ENCODE peak calls at places on chromosomes 12 and 14, in seven cellular contexts. One of them, this sample, is unnamed.

GRCh38 chr12:118727967-118728366 is 253.4 kb upstream of the SRRM4 start:
- DNase-seq in endothelial cell: no peak
- DNase-seq in activated T-cell treated with anti-CD3 and anti-CD28 coated beads for 1 hour: no peak
- DNase-seq in CMK: no peak
- DNase-seq in COR-L47: no peak
- DNase-seq in activated naive CD4-positive, alpha-beta T cell treated with anti-CD3 and anti-CD28 coated beads, Interleukin-2, amount 50 U/mL, for 16 hours: no peak
- DNase-seq in SHP77: no peak
- DNase-seq in this sample: no peak

GRCh38 chr14:61003571-61003970 is 22.5 kb downstream of the SLC38A6 start:
- DNase-seq in activated naive CD4-positive, alpha-beta T cell treated with anti-CD3 and anti-CD28 coated beads, Interleukin-2, amount 50 U/mL, for 16 hours: no peak
- DNase-seq in activated T-cell treated with anti-CD3 and anti-CD28 coated beads for 1 hour: no peak
- DNase-seq in endothelial cell: no peak
- DNase-seq in COR-L47: no peak
- DNase-seq in SHP77: no peak
- DNase-seq in CMK: no peak
- DNase-seq in this sample: no peak

GRCh38 chr12:3964404-3964803 is 91.2 kb upstream of the PARP11 start:
- DNase-seq in activated T-cell treated with anti-CD3 and anti-CD28 coated beads for 1 hour: no peak
- DNase-seq in activated naive CD4-positive, alpha-beta T cell treated with anti-CD3 and anti-CD28 coated beads, Interleukin-2, amount 50 U/mL, for 16 hours: no peak
- DNase-seq in CMK: no peak
- DNase-seq in endothelial cell: peak; percentile 45
- DNase-seq in COR-L47: no peak
- DNase-seq in SHP77: no peak
- DNase-seq in this sample: no peak

GRCh38 chr12:104921340-104921739 is 36.8 kb downstream of the SLC41A2 start:
- DNase-seq in SHP77: no peak
- DNase-seq in CMK: no peak
- DNase-seq in COR-L47: no peak
- DNase-seq in endothelial cell: no peak
- DNase-seq in activated T-cell treated with anti-CD3 and anti-CD28 coated beads for 1 hour: no peak
- DNase-seq in activated naive CD4-positive, alpha-beta T cell treated with anti-CD3 and anti-CD28 coated beads, Interleukin-2, amount 50 U/mL, for 16 hours: no peak
- DNase-seq in this sample: no peak

GRCh38 chr14:29216316-29216715 is 449.7 kb downstream of the FOXG1 start:
- DNase-seq in endothelial cell: no peak
- DNase-seq in activated naive CD4-positive, alpha-beta T cell treated with anti-CD3 and anti-CD28 coated beads, Interleukin-2, amount 50 U/mL, for 16 hours: no peak
- DNase-seq in SHP77: peak; percentile 97
- DNase-seq in COR-L47: peak; percentile 99
- DNase-seq in CMK: no peak
- DNase-seq in activated T-cell treated with anti-CD3 and anti-CD28 coated beads for 1 hour: no peak
- DNase-seq in this sample: no peak

GRCh38 chr14:99252940-99253868 is 18.8 kb downstream of the BCL11B start:
- DNase-seq in activated naive CD4-positive, alpha-beta T cell treated with anti-CD3 and anti-CD28 coated beads, Interleukin-2, amount 50 U/mL, for 16 hours: peak; percentile 53
- DNase-seq in COR-L47: no peak
- DNase-seq in endothelial cell: no peak
- DNase-seq in CMK: no peak
- DNase-seq in activated T-cell treated with anti-CD3 and anti-CD28 coated beads for 1 hour: no peak
- DNase-seq in SHP77: peak; percentile 60
- DNase-seq in this sample: no peak

GRCh38 chr12:95277139-95277538 is 59.5 kb downstream of the VEZT start:
- DNase-seq in activated T-cell treated with anti-CD3 and anti-CD28 coated beads for 1 hour: no peak
- DNase-seq in endothelial cell: no peak
- DNase-seq in SHP77: no peak
- DNase-seq in activated naive CD4-positive, alpha-beta T cell treated with anti-CD3 and anti-CD28 coated beads, Interleukin-2, amount 50 U/mL, for 16 hours: no peak
- DNase-seq in COR-L47: no peak
- DNase-seq in CMK: no peak
- DNase-seq in this sample: no peak

GRCh38 chr12:39824505-39825198 is 205.0 kb upstream of the ABCD2 start:
- DNase-seq in endothelial cell: no peak
- DNase-seq in activated T-cell treated with anti-CD3 and anti-CD28 coated beads for 1 hour: no peak
- DNase-seq in COR-L47: no peak
- DNase-seq in activated naive CD4-positive, alpha-beta T cell treated with anti-CD3 and anti-CD28 coated beads, Interleukin-2, amount 50 U/mL, for 16 hours: no peak
- DNase-seq in SHP77: no peak
- DNase-seq in CMK: no peak
- DNase-seq in this sample: no peak

GRCh38 chr12:88591343-88591742 is 11.1 kb upstream of the KITLG start:
- DNase-seq in COR-L47: no peak
- DNase-seq in endothelial cell: no peak
- DNase-seq in SHP77: no peak
- DNase-seq in CMK: no peak
- DNase-seq in activated T-cell treated with anti-CD3 and anti-CD28 coated beads for 1 hour: no peak
- DNase-seq in activated naive CD4-positive, alpha-beta T cell treated with anti-CD3 and anti-CD28 coated beads, Interleukin-2, amount 50 U/mL, for 16 hours: no peak
- DNase-seq in this sample: no peak

GRCh38 chr12:2435511-2435910 is 359.3 kb upstream of the FKBP4 start:
- DNase-seq in activated T-cell treated with anti-CD3 and anti-CD28 coated beads for 1 hour: no peak
- DNase-seq in SHP77: no peak
- DNase-seq in CMK: no peak
- DNase-seq in activated naive CD4-positive, alpha-beta T cell treated with anti-CD3 and anti-CD28 coated beads, Interleukin-2, amount 50 U/mL, for 16 hours: no peak
- DNase-seq in COR-L47: no peak
- DNase-seq in endothelial cell: no peak
- DNase-seq in this sample: no peak

GRCh38 chr14:97390031-97390729 is 593.0 kb downstream of the VRK1 start:
- DNase-seq in COR-L47: no peak
- DNase-seq in CMK: no peak
- DNase-seq in SHP77: no peak
- DNase-seq in activated naive CD4-positive, alpha-beta T cell treated with anti-CD3 and anti-CD28 coated beads, Interleukin-2, amount 50 U/mL, for 16 hours: no peak
- DNase-seq in activated T-cell treated with anti-CD3 and anti-CD28 coated beads for 1 hour: no peak
- DNase-seq in endothelial cell: no peak
- DNase-seq in this sample: no peak

GRCh38 chr12:47858511-47859266 is 39.0 kb upstream of the HDAC7 start:
- DNase-seq in CMK: no peak
- DNase-seq in COR-L47: no peak
- DNase-seq in endothelial cell: no peak
- DNase-seq in activated T-cell treated with anti-CD3 and anti-CD28 coated beads for 1 hour: no peak
- DNase-seq in SHP77: no peak
- DNase-seq in activated naive CD4-positive, alpha-beta T cell treated with anti-CD3 and anti-CD28 coated beads, Interleukin-2, amount 50 U/mL, for 16 hours: no peak
- DNase-seq in this sample: no peak

GRCh38 chr12:65725376-65725775 is 98.9 kb upstream of the HMGA2 start:
- DNase-seq in activated naive CD4-positive, alpha-beta T cell treated with anti-CD3 and anti-CD28 coated beads, Interleukin-2, amount 50 U/mL, for 16 hours: no peak
- DNase-seq in activated T-cell treated with anti-CD3 and anti-CD28 coated beads for 1 hour: no peak
- DNase-seq in endothelial cell: no peak
- DNase-seq in CMK: no peak
- DNase-seq in COR-L47: no peak
- DNase-seq in SHP77: no peak
- DNase-seq in this sample: no peak

GRCh38 chr12:110762891-110763290 is 20.2 kb upstream of the PPP1CC start:
- DNase-seq in SHP77: no peak
- DNase-seq in endothelial cell: no peak
- DNase-seq in COR-L47: no peak
- DNase-seq in activated T-cell treated with anti-CD3 and anti-CD28 coated beads for 1 hour: no peak
- DNase-seq in activated naive CD4-positive, alpha-beta T cell treated with anti-CD3 and anti-CD28 coated beads, Interleukin-2, amount 50 U/mL, for 16 hours: no peak
- DNase-seq in CMK: no peak
- DNase-seq in this sample: no peak

GRCh38 chr12:6563448-6564050 is 4.5 kb downstream of the NOP2 start:
- DNase-seq in activated naive CD4-positive, alpha-beta T cell treated with anti-CD3 and anti-CD28 coated beads, Interleukin-2, amount 50 U/mL, for 16 hours: peak; percentile 69
- DNase-seq in activated T-cell treated with anti-CD3 and anti-CD28 coated beads for 1 hour: peak; percentile 71
- DNase-seq in SHP77: no peak
- DNase-seq in CMK: peak; percentile 39
- DNase-seq in endothelial cell: peak; percentile 73
- DNase-seq in COR-L47: peak; percentile 15
- DNase-seq in this sample: no peak

GRCh38 chr12:2692156-2692555 is 102.6 kb upstream of the FKBP4 start:
- DNase-seq in activated naive CD4-positive, alpha-beta T cell treated with anti-CD3 and anti-CD28 coated beads, Interleukin-2, amount 50 U/mL, for 16 hours: no peak
- DNase-seq in SHP77: no peak
- DNase-seq in endothelial cell: no peak
- DNase-seq in COR-L47: no peak
- DNase-seq in activated T-cell treated with anti-CD3 and anti-CD28 coated beads for 1 hour: no peak
- DNase-seq in CMK: no peak
- DNase-seq in this sample: peak; percentile 9

GRCh38 chr12:65156366-65156831 is 13.0 kb upstream of the LEMD3 start:
- DNase-seq in SHP77: no peak
- DNase-seq in CMK: no peak
- DNase-seq in activated T-cell treated with anti-CD3 and anti-CD28 coated beads for 1 hour: no peak
- DNase-seq in COR-L47: no peak
- DNase-seq in activated naive CD4-positive, alpha-beta T cell treated with anti-CD3 and anti-CD28 coated beads, Interleukin-2, amount 50 U/mL, for 16 hours: no peak
- DNase-seq in endothelial cell: no peak
- DNase-seq in this sample: peak; percentile 48

GRCh38 chr12:46938071-46938678 is 112.4 kb upstream of the SLC38A4 start:
- DNase-seq in activated T-cell treated with anti-CD3 and anti-CD28 coated beads for 1 hour: no peak
- DNase-seq in endothelial cell: no peak
- DNase-seq in SHP77: no peak
- DNase-seq in COR-L47: no peak
- DNase-seq in CMK: no peak
- DNase-seq in activated naive CD4-positive, alpha-beta T cell treated with anti-CD3 and anti-CD28 coated beads, Interleukin-2, amount 50 U/mL, for 16 hours: no peak
- DNase-seq in this sample: no peak

GRCh38 chr12:57459750-57460400 is at the start of gene GLI1:
- DNase-seq in SHP77: no peak
- DNase-seq in CMK: no peak
- DNase-seq in activated T-cell treated with anti-CD3 and anti-CD28 coated beads for 1 hour: peak; percentile 53
- DNase-seq in activated naive CD4-positive, alpha-beta T cell treated with anti-CD3 and anti-CD28 coated beads, Interleukin-2, amount 50 U/mL, for 16 hours: no peak
- DNase-seq in COR-L47: no peak
- DNase-seq in endothelial cell: no peak
- DNase-seq in this sample: no peak

GRCh38 chr12:130686511-130686981 is 29.6 kb downstream of the RIMBP2 start:
- DNase-seq in endothelial cell: no peak
- DNase-seq in activated naive CD4-positive, alpha-beta T cell treated with anti-CD3 and anti-CD28 coated beads, Interleukin-2, amount 50 U/mL, for 16 hours: no peak
- DNase-seq in SHP77: no peak
- DNase-seq in COR-L47: no peak
- DNase-seq in CMK: no peak
- DNase-seq in activated T-cell treated with anti-CD3 and anti-CD28 coated beads for 1 hour: no peak
- DNase-seq in this sample: no peak

GRCh38 chr12:91778938-91779400 is 366.7 kb downstream of the BTG1 start:
- DNase-seq in activated T-cell treated with anti-CD3 and anti-CD28 coated beads for 1 hour: peak; percentile 17
- DNase-seq in activated naive CD4-positive, alpha-beta T cell treated with anti-CD3 and anti-CD28 coated beads, Interleukin-2, amount 50 U/mL, for 16 hours: peak; percentile 32
- DNase-seq in CMK: no peak
- DNase-seq in COR-L47: no peak
- DNase-seq in SHP77: no peak
- DNase-seq in endothelial cell: no peak
- DNase-seq in this sample: no peak

GRCh38 chr12:27220057-27220987 is 23.8 kb upstream of the STK38L start:
- DNase-seq in activated T-cell treated with anti-CD3 and anti-CD28 coated beads for 1 hour: no peak
- DNase-seq in COR-L47: no peak
- DNase-seq in SHP77: no peak
- DNase-seq in CMK: no peak
- DNase-seq in endothelial cell: no peak
- DNase-seq in activated naive CD4-positive, alpha-beta T cell treated with anti-CD3 and anti-CD28 coated beads, Interleukin-2, amount 50 U/mL, for 16 hours: no peak
- DNase-seq in this sample: no peak

GRCh38 chr12:23950011-23950774 is 723 bp upstream of the SOX5 start:
- DNase-seq in activated naive CD4-positive, alpha-beta T cell treated with anti-CD3 and anti-CD28 coated beads, Interleukin-2, amount 50 U/mL, for 16 hours: no peak
- DNase-seq in CMK: no peak
- DNase-seq in COR-L47: no peak
- DNase-seq in SHP77: no peak
- DNase-seq in endothelial cell: peak; percentile 28
- DNase-seq in activated T-cell treated with anti-CD3 and anti-CD28 coated beads for 1 hour: no peak
- DNase-seq in this sample: no peak

GRCh38 chr14:97328743-97329142 is 531.6 kb downstream of the VRK1 start:
- DNase-seq in CMK: no peak
- DNase-seq in endothelial cell: no peak
- DNase-seq in SHP77: no peak
- DNase-seq in activated naive CD4-positive, alpha-beta T cell treated with anti-CD3 and anti-CD28 coated beads, Interleukin-2, amount 50 U/mL, for 16 hours: no peak
- DNase-seq in activated T-cell treated with anti-CD3 and anti-CD28 coated beads for 1 hour: no peak
- DNase-seq in COR-L47: no peak
- DNase-seq in this sample: no peak

GRCh38 chr12:48999371-49000131 is at the start of gene DDN:
- DNase-seq in activated T-cell treated with anti-CD3 and anti-CD28 coated beads for 1 hour: no peak
- DNase-seq in activated naive CD4-positive, alpha-beta T cell treated with anti-CD3 and anti-CD28 coated beads, Interleukin-2, amount 50 U/mL, for 16 hours: peak; percentile 65
- DNase-seq in SHP77: peak; percentile 65
- DNase-seq in CMK: no peak
- DNase-seq in COR-L47: peak; percentile 59
- DNase-seq in endothelial cell: no peak
- DNase-seq in this sample: peak; percentile 58

GRCh38 chr12:27805238-27805637 is 25.2 kb upstream of the MANSC4 start:
- DNase-seq in COR-L47: no peak
- DNase-seq in activated naive CD4-positive, alpha-beta T cell treated with anti-CD3 and anti-CD28 coated beads, Interleukin-2, amount 50 U/mL, for 16 hours: no peak
- DNase-seq in endothelial cell: no peak
- DNase-seq in SHP77: no peak
- DNase-seq in activated T-cell treated with anti-CD3 and anti-CD28 coated beads for 1 hour: no peak
- DNase-seq in CMK: no peak
- DNase-seq in this sample: no peak